ENCODE peak calls at places on chromosomes 13 and 19, in ten cellular contexts. U, R, S, Z, E, M, N, O, L and A are unnamed samples.

GRCh38 chr19:19464339-19465098 is 50.8 kb downstream of the TSSK6 start:
- DNase-seq in U (no peak), R (peak; percentile 73), S (peak; percentile 56), Z (no peak), E (no peak), M (no peak), N (no peak), O (no peak), L (no peak), A (no peak)

GRCh38 chr19:4077800-4078683 is 11.3 kb upstream of the ZBTB7A start:
- DNase-seq in U (no peak), R (no peak), S (peak; percentile 34), Z (no peak), E (peak; percentile 86), M (peak; percentile 58), N (no peak), O (no peak), L (peak; percentile 91), A (no peak)

GRCh38 chr19:18000981-18001836 is 6.8 kb upstream of the ARRDC2 start:
- DNase-seq in U (peak; percentile 99), R (peak; percentile 73), S (peak; percentile 81), Z (peak; percentile 38), E (peak; percentile 91), M (peak; percentile 93), N (peak; percentile 82), O (peak; percentile 56), L (peak; percentile 100), A (peak; percentile 91)

GRCh38 chr13:83831796-83832195 is 50.5 kb downstream of the SLITRK1 start:
- DNase-seq in U (no peak), R (no peak), S (no peak), Z (no peak), E (no peak), M (no peak), N (no peak), O (no peak), L (no peak), A (no peak)

GRCh38 chr13:75860935-75861334 is 224.8 kb downstream of the LMO7 start:
- DNase-seq in U (no peak), R (peak; percentile 30), S (no peak), Z (no peak), E (no peak), M (no peak), N (no peak), O (no peak), L (no peak), A (no peak)

GRCh38 chr19:14544977-14545715 is 15.8 kb downstream of the TECR start:
- DNase-seq in U (no peak), R (no peak), S (peak; percentile 33), Z (no peak), E (peak; percentile 65), M (no peak), N (no peak), O (no peak), L (peak; percentile 65), A (no peak)

GRCh38 chr19:41352609-41353465 is 885 bp downstream of the TGFB1 start:
- DNase-seq in U (peak; percentile 83), R (peak; percentile 44), S (peak; percentile 45), Z (no peak), E (peak; percentile 76), M (peak; percentile 84), N (peak; percentile 99), O (peak; percentile 75), L (peak; percentile 96), A (no peak)

GRCh38 chr13:34416833-34417425 is 525.1 kb upstream of the NBEA start:
- DNase-seq in U (peak; percentile 64), R (peak; percentile 39), S (peak; percentile 87), Z (no peak), E (peak; percentile 57), M (no peak), N (no peak), O (no peak), L (peak; percentile 74), A (peak; percentile 3)

GRCh38 chr13:25062479-25062878 is 33.5 kb upstream of the PABPC3 start:
- DNase-seq in U (no peak), R (no peak), S (no peak), Z (no peak), E (no peak), M (no peak), N (no peak), O (no peak), L (no peak), A (no peak)
- TF ChIP-seq CTCF in U (no peak), R (no peak), S (no peak), Z (no peak), E (no peak), M (no peak), N (peak; percentile 15), O (no peak), L (no peak), A (no peak)

GRCh38 chr13:42354246-42355117 is 82.5 kb downstream of the AKAP11 start:
- DNase-seq in U (no peak), R (peak; percentile 48), S (peak; percentile 25), Z (no peak), E (no peak), M (peak; percentile 48), N (no peak), O (no peak), L (peak; percentile 25), A (no peak)
- TF ChIP-seq CTCF in U (no peak), R (no peak), S (no peak), Z (peak; percentile 15), E (no peak), M (peak; percentile 13), N (no peak), O (no peak), L (peak; percentile 5), A (no peak)

DNA sequence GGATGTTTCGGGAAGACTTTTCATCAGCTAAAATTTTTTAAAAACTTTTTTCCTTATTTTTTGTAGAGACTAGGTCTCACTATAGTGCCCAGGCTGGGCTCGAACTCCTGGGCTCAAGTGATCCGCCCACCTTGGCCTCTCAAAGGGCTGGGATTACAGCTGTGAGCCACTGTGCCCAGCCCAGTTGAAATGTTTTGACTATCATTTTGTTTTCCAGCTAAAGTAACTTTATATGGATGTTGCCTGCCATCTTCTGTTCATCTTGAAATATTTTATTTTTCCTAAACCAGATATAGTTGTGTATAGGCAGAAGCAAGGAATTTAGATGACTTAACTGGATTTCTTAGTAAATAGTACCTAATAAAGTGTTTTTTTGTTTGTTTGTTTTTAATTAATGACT is 7.0 kb downstream of the CAB39L start:
- DNase-seq in U (peak; percentile 71), R (peak; percentile 73), S (peak; percentile 75), Z (no peak), E (no peak), M (no peak), N (no peak), O (no peak), L (peak; percentile 34), A (no peak)
- TF ChIP-seq CTCF in U (peak; percentile 37), R (peak; percentile 54), S (peak; percentile 48), Z (peak; percentile 21), E (peak; percentile 33), M (no peak), N (peak; percentile 22), O (no peak), L (peak; percentile 36), A (no peak)

GRCh38 chr13:113860579-113861432 is 3.1 kb downstream of the GAS6 start:
- DNase-seq in U (no peak), R (no peak), S (no peak), Z (no peak), E (no peak), M (no peak), N (no peak), O (no peak), L (peak; percentile 88), A (no peak)

GRCh38 chr13:113863511-113864302 is at the start of gene GAS6:
- DNase-seq in U (peak; percentile 83), R (no peak), S (peak; percentile 70), Z (no peak), E (peak; percentile 79), M (no peak), N (peak; percentile 33), O (peak; percentile 33), L (peak; percentile 97), A (no peak)

GRCh38 chr13:113861433-113862030 is 2.3 kb downstream of the GAS6 start:
- DNase-seq in U (no peak), R (no peak), S (no peak), Z (no peak), E (no peak), M (no peak), N (no peak), O (no peak), L (peak; percentile 80), A (no peak)

GRCh38 chr13:113862766-113863510 is 938 bp downstream of the GAS6 start:
- DNase-seq in U (no peak), R (no peak), S (peak; percentile 46), Z (no peak), E (peak; percentile 81), M (no peak), N (peak; percentile 32), O (peak; percentile 40), L (peak; percentile 93), A (no peak)

DNA sequence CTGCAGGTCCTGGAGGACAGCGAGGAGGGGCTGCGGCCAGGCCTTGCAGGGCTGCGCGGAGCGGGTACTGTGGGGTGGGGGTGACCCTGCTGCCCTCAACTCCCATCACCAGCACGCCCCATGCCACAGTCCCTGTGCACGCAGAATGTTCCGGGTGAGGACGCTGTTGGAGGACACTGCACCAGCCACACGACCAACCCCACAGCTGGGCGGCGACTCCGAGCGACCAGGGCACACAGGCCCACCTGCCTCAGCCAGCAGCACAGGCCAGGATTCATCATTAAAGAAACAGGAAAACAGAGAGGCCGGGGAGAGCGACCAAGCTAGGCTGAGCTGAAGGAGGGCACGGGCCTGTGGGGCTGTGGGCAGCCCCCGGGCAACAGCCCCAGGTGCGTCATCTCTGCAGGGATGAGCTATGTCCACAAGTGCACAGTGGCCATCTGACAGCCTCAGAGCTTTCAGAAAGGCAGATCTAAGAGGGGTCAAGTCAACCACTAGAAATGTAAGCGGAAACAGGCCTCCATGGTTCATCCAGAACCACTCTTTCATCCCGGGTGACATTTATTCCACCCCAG is 1.6 kb downstream of the GAS6 start:
- DNase-seq in U (no peak), R (peak; percentile 36), S (no peak), Z (no peak), E (no peak), M (no peak), N (no peak), O (no peak), L (peak; percentile 89), A (no peak)
- TF ChIP-seq CTCF in U (no peak), R (no peak), S (no peak), Z (no peak), E (no peak), M (no peak), N (no peak), O (no peak), L (no peak), A (no peak)

GRCh38 chr13:37277435-37278144 is 172.1 kb upstream of the CSNK1A1L start:
- DNase-seq in U (no peak), R (peak; percentile 45), S (peak; percentile 79), Z (peak; percentile 31), E (no peak), M (no peak), N (no peak), O (no peak), L (peak; percentile 50), A (no peak)
- TF ChIP-seq CTCF in U (no peak), R (no peak), S (peak; percentile 19), Z (no peak), E (no peak), M (no peak), N (no peak), O (no peak), L (no peak), A (no peak)